ENCODE peak calls at places on chromosomes 5 and 9, in five cellular contexts. S is fibroblast of gingiva; I is stimulated activated CD4-positive, alpha-beta T cell treated with anti-CD3 and anti-CD28 coated beads, TNF-alpha, amount 100 ng/mL, for 1 hour; M is astrocyte of the cerebellum; X is fibroblast of mammary gland. Y is an unnamed sample.

GRCh38 chr5:59577485-59577884 is 316.0 kb downstream of the PDE4D start:
- DNase-seq in S (no peak), M (no peak), X (no peak), I (no peak), Y (no peak)

GRCh38 chr9:133763272-133764183 is 25.4 kb upstream of the SARDH start:
- DNase-seq in I (no peak), X (peak), M (no peak), S (no peak), Y (no peak)

GRCh38 chr5:145283101-145283500 is 552.0 kb downstream of the PRELID2 start:
- DNase-seq in M (no peak), X (no peak), I (no peak), S (no peak), Y (no peak)

GRCh38 chr5:83011990-83012389 is 65.2 kb downstream of the TMEM167A start:
- DNase-seq in I (no peak), M (no peak), X (no peak), S (no peak), Y (peak)

GRCh38 chr9:27726244-27727141 is 153.2 kb upstream of the C9orf72 start:
- DNase-seq in S (no peak), M (peak), X (peak), I (peak), Y (peak)

GRCh38 chr5:138978085-138978484 is 103.0 kb upstream of the LRRTM2 start:
- DNase-seq in I (no peak), M (no peak), S (no peak), X (no peak), Y (no peak)

GRCh38 chr5:133905494-133905893 is 62.9 kb downstream of the C5orf15 start:
- DNase-seq in X (no peak), M (no peak), I (no peak), S (no peak), Y (no peak)

GRCh38 chr9:33468797-33469621 is 4.7 kb downstream of the NOL6 start:
- DNase-seq in S (no peak), M (no peak), X (no peak), I (no peak), Y (no peak)

GRCh38 chr5:88824892-88825781 is 57.8 kb downstream of the MEF2C start:
- DNase-seq in X (peak), S (peak), M (peak), I (no peak), Y (no peak)

GRCh38 chr9:32405506-32405905 is 21.1 kb downstream of the ACO1 start:
- DNase-seq in X (no peak), M (no peak), S (no peak), I (no peak), Y (no peak)

GRCh38 chr9:136143215-136144001 is 24.7 kb upstream of the TMEM250 start:
- DNase-seq in X (peak), M (no peak), S (no peak), I (no peak), Y (no peak)

GRCh38 chr9:85451680-85452079 is 290.1 kb downstream of the AGTPBP1 start:
- DNase-seq in S (no peak), M (no peak), I (no peak), X (no peak), Y (no peak)

GRCh38 chr5:173498871-173499470 is 117.5 kb downstream of the BOD1 start:
- DNase-seq in I (no peak), X (no peak), M (no peak), S (no peak), Y (no peak)

GRCh38 chr5:36054646-36055045 is 12.0 kb downstream of the UGT3A2 start:
- DNase-seq in S (peak), I (no peak), M (no peak), X (no peak), Y (no peak)

GRCh38 chr9:133463864-133464615 is 4.3 kb downstream of the CACFD1 start:
- DNase-seq in S (no peak), M (no peak), X (no peak), I (no peak), Y (no peak)

GRCh38 chr9:116000748-116001329 is 152.8 kb upstream of the PAPPA start:
- DNase-seq in I (no peak), X (no peak), M (no peak), S (no peak), Y (peak)

GRCh38 chr9:4171519-4171918 is 128.3 kb downstream of the GLIS3 start:
- DNase-seq in S (no peak), M (no peak), X (no peak), I (no peak), Y (no peak)

GRCh38 chr5:95153581-95153980 is 131.3 kb downstream of the MCTP1 start:
- DNase-seq in X (no peak), M (no peak), I (no peak), S (no peak), Y (no peak)

GRCh38 chr9:126025973-126026372 is 278.8 kb downstream of the PBX3 start:
- DNase-seq in S (no peak), M (no peak), I (no peak), X (no peak), Y (no peak)

GRCh38 chr9:129374231-129374630 is 196.2 kb upstream of the IER5L start:
- DNase-seq in I (no peak), M (no peak), S (no peak), X (no peak), Y (no peak)

GRCh38 chr5:32538031-32538547 is 47.3 kb upstream of the SUB1 start:
- DNase-seq in M (no peak), X (no peak), I (no peak), S (no peak), Y (peak)

GRCh38 chr5:9468070-9468388 is 77.8 kb downstream of the SEMA5A start:
- DNase-seq in M (peak), S (peak), I (no peak), X (peak), Y (no peak)

GRCh38 chr5:140575309-140575708 is 10.7 kb downstream of the SLC35A4 start:
- DNase-seq in X (peak), S (peak), I (no peak), M (no peak), Y (no peak)

GRCh38 chr5:78594014-78594413 is 54.6 kb downstream of the LHFPL2 start:
- DNase-seq in I (no peak), X (no peak), S (no peak), M (no peak), Y (no peak)

GRCh38 chr9:107711528-107711927 is 222.0 kb upstream of the KLF4 start:
- DNase-seq in I (no peak), S (peak), M (peak), X (peak), Y (no peak)

GRCh38 chr5:146967646-146968045 is 89.1 kb upstream of the PPP2R2B start:
- DNase-seq in I (no peak), X (no peak), S (no peak), M (no peak), Y (no peak)

GRCh38 chr5:176153741-176154140 is 84.5 kb upstream of the SIMC1 start:
- DNase-seq in I (no peak), S (peak), X (peak), M (no peak), Y (no peak)

GRCh38 chr5:171750316-171750788 is 35.3 kb upstream of the SMIM23 start:
- DNase-seq in S (peak), X (peak), M (no peak), I (no peak), Y (no peak)